ENCODE peak calls at places on chromosomes 13 and 19, in eight cellular contexts. X is small intestine, W is ovary, R is dorsolateral prefrontal cortex, L is breast epithelium, T is ascending aorta, I is endodermal cell, Q is A549. P is an unnamed sample.

GRCh38 chr19:50204811-50205675 is 1.6 kb downstream of the MYH14 start:
- DNase-seq in X (peak), W (peak), R (no peak), L (peak), T (no peak), I (peak), Q (no peak), P (no peak)

GRCh38 chr13:49218493-49219051 is 1.6 kb upstream of the MLNR start:
- DNase-seq in X (peak), W (no peak), R (no peak), L (no peak), T (no peak), I (peak), Q (no peak), P (no peak)

GRCh38 chr13:25319781-25320180 is 18.4 kb downstream of the NUP58 start:
- DNase-seq in X (no peak), W (no peak), R (no peak), L (no peak), T (no peak), I (no peak), Q (no peak), P (no peak)

GRCh38 chr13:90055121-90055520 is 1292.4 kb upstream of the MIR17HG start:
- DNase-seq in X (no peak), W (no peak), R (no peak), L (no peak), T (no peak), I (no peak), Q (no peak), P (no peak)

GRCh38 chr13:85314686-85315085 is 484.5 kb downstream of the SLITRK6 start:
- DNase-seq in X (no peak), W (no peak), R (no peak), L (no peak), T (no peak), I (no peak), Q (no peak), P (no peak)

GRCh38 chr19:12064266-12065099 is at the start of gene ZNF844:
- DNase-seq in X (peak), W (peak), R (peak), L (peak), T (peak), I (peak), Q (no peak), P (peak)

GRCh38 chr13:24110011-24110410 is 50.5 kb upstream of the SPATA13 start:
- DNase-seq in X (no peak), W (no peak), R (no peak), L (no peak), T (no peak), I (no peak), Q (no peak), P (no peak)

GRCh38 chr19:39502640-39503417 is 4.1 kb downstream of the DLL3 start:
- DNase-seq in X (peak), W (peak), R (no peak), L (no peak), T (no peak), I (peak), Q (peak), P (no peak)

GRCh38 chr19:41997121-41997850 is 3.3 kb upstream of the ATP1A3 start:
- DNase-seq in X (peak), W (peak), R (peak), L (no peak), T (no peak), I (peak), Q (peak), P (no peak)

GRCh38 chr19:46716013-46716671 is 772 bp downstream of the PRKD2 start:
- DNase-seq in X (peak), W (peak), R (no peak), L (no peak), T (no peak), I (peak), Q (no peak), P (peak)

GRCh38 chr19:3950871-3951861 is 18.3 kb downstream of the NMRK2 start:
- DNase-seq in X (no peak), W (peak), R (no peak), L (no peak), T (no peak), I (peak), Q (no peak), P (peak)

GRCh38 chr13:26693749-26694463 is 66.7 kb downstream of the GPR12 start:
- DNase-seq in X (no peak), W (no peak), R (no peak), L (no peak), T (no peak), I (peak), Q (no peak), P (no peak)

GRCh38 chr19:3547301-3547731 is 8.3 kb downstream of the TEKTIP1 start:
- DNase-seq in X (no peak), W (peak), R (no peak), L (no peak), T (no peak), I (peak), Q (no peak), P (no peak)

GRCh38 chr19:47063874-47064273 is 15.4 kb upstream of the TMEM160 start:
- DNase-seq in X (no peak), W (no peak), R (no peak), L (no peak), T (no peak), I (peak), Q (no peak), P (no peak)

GRCh38 chr19:18763674-18764590 is 27.2 kb downstream of the COMP start:
- DNase-seq in X (no peak), W (no peak), R (no peak), L (peak), T (no peak), I (no peak), Q (no peak), P (no peak)

GRCh38 chr19:55622242-55622969 is 2.0 kb downstream of the ZNF784 start:
- DNase-seq in X (no peak), W (peak), R (no peak), L (no peak), T (no peak), I (no peak), Q (no peak), P (no peak)

GRCh38 chr13:32023698-32024097 is 7.9 kb upstream of the FRY start:
- DNase-seq in X (no peak), W (no peak), R (no peak), L (no peak), T (no peak), I (no peak), Q (no peak), P (no peak)

GRCh38 chr13:26929971-26930730 is 169.6 kb upstream of the GPR12 start:
- DNase-seq in X (peak), W (peak), R (peak), L (no peak), T (no peak), I (peak), Q (peak), P (peak)

GRCh38 chr13:44853641-44854040 is 135.6 kb downstream of the NUFIP1 start:
- DNase-seq in X (peak), W (no peak), R (no peak), L (no peak), T (no peak), I (no peak), Q (peak), P (no peak)

GRCh38 chr13:43005460-43006236 is 13.6 kb upstream of the EPSTI1 start:
- DNase-seq in X (no peak), W (no peak), R (no peak), L (no peak), T (no peak), I (no peak), Q (no peak), P (no peak)

GRCh38 chr13:44803390-44803789 is 185.9 kb downstream of the NUFIP1 start:
- DNase-seq in X (no peak), W (no peak), R (no peak), L (no peak), T (no peak), I (no peak), Q (no peak), P (no peak)

GRCh38 chr19:45123440-45123850 is 30.5 kb downstream of the PPP1R37 start:
- DNase-seq in X (no peak), W (no peak), R (no peak), L (peak), T (no peak), I (no peak), Q (no peak), P (no peak)

GRCh38 chr13:26786651-26787295 is 26.2 kb upstream of the GPR12 start:
- DNase-seq in X (no peak), W (no peak), R (no peak), L (no peak), T (no peak), I (no peak), Q (no peak), P (no peak)

GRCh38 chr19:12838182-12838890 is at the start of gene MAST1:
- DNase-seq in X (peak), W (no peak), R (peak), L (no peak), T (no peak), I (peak), Q (peak), P (no peak)

GRCh38 chr19:43519436-43520088 is 7.4 kb downstream of the ETHE1 start:
- DNase-seq in X (peak), W (peak), R (peak), L (no peak), T (no peak), I (peak), Q (peak), P (peak)

GRCh38 chr13:76512676-76513277 is 373.4 kb downstream of the KCTD12 start:
- DNase-seq in X (peak), W (no peak), R (no peak), L (no peak), T (no peak), I (no peak), Q (peak), P (no peak)

GRCh38 chr19:49613374-49613773 is 22.4 kb downstream of the PRR12 start:
- DNase-seq in X (no peak), W (no peak), R (no peak), L (no peak), T (no peak), I (no peak), Q (peak), P (no peak)

GRCh38 chr19:38990949-38991697 is 15.6 kb upstream of the FBXO17 start:
- DNase-seq in X (no peak), W (no peak), R (no peak), L (no peak), T (no peak), I (no peak), Q (peak), P (no peak)

GRCh38 chr13:83378901-83379300 is 503.4 kb downstream of the SLITRK1 start:
- DNase-seq in X (no peak), W (no peak), R (no peak), L (no peak), T (no peak), I (no peak), Q (no peak), P (no peak)

GRCh38 chr19:33409035-33409434 is 35.5 kb downstream of the CEBPG start:
- DNase-seq in X (no peak), W (no peak), R (no peak), L (no peak), T (no peak), I (no peak), Q (no peak), P (peak)

GRCh38 chr19:10233946-10234345 is 2.8 kb upstream of the S1PR2 start:
- DNase-seq in X (no peak), W (no peak), R (no peak), L (no peak), T (no peak), I (no peak), Q (no peak), P (no peak)

GRCh38 chr13:112210401-112210800 is 143.5 kb downstream of the SOX1 start:
- DNase-seq in X (no peak), W (no peak), R (no peak), L (no peak), T (no peak), I (peak), Q (no peak), P (no peak)

GRCh38 chr13:64937302-64937701 is 2292.8 kb downstream of the PCDH9 start:
- DNase-seq in X (no peak), W (no peak), R (no peak), L (no peak), T (no peak), I (no peak), Q (no peak), P (no peak)

GRCh38 chr19:54415208-54415900 is at the start of gene TTYH1:
- DNase-seq in X (no peak), W (no peak), R (no peak), L (no peak), T (no peak), I (peak), Q (no peak), P (no peak)

DNA sequence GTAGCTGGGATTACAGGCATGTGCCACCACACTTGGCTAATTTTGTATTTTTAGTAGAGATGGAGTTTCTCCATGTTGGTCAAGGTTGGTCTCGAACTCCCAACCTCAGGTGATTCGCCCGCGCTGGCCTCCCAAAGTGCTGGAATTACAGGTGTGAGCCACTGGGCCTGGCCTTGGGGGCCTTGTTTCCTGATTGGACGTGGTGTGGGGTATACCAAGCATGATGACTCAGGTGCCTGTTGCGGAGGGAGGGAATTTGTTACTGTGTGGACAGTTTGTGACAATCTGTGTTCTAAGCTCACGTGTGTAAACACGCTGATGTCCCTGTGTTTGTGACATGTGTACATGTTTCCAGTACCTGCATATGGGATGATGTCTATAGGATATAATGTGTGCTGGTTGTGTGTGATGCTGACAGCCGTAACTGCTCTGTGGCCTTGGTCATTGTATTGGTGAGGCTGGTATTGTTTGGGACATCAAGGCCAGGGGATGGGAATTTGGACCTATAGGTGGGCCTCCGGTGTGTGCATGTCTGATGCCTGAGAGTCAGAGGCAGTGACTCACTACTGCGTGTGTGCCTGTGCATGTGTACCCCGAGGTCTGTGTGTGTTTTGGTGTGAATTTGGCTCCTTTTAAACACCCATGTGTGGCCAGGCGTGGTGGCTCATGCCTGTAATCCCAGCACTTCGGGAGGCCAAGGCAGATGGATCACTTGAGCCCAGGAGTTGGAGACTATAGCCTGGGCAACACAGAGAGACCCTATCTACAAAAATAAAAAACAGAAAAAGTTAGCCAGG is 1.6 kb upstream of the EGLN2 start:
- DNase-seq in X (no peak), W (no peak), R (no peak), L (no peak), T (no peak), I (no peak), Q (no peak), P (no peak)
- H3K27ac ChIP-seq in X (peak), W (no peak), R (peak), L (peak), T (peak), I (no peak), Q (peak), P (peak)

DNA sequence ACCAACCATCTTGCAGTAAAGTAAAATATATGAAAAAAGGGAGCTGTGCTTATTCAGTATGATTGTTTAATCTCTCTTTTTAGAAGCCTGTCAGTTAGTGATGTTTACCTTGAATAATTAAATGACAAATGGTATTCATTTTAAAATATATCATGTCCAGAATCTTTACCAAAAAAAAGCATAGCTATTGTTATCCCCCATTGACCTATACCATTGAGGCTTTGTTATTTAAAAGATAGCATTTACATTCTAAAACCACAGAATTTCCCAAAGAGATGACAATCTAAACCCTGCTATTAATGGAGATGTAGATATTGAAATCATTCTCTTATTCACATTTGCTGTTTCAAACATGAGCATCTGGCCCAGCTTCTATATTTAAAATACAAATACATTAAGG is 2.2 kb downstream of the CNMD start:
- DNase-seq in X (no peak), W (no peak), R (no peak), L (no peak), T (no peak), I (no peak), Q (no peak), P (no peak)
- H3K27ac ChIP-seq in X (no peak), W (no peak), R (no peak), L (no peak), T (no peak), I (no peak), Q (no peak), P (no peak)

GRCh38 chr19:6392219-6393073 is 518 bp downstream of the GTF2F1 start:
- DNase-seq in X (no peak), W (no peak), R (no peak), L (no peak), T (no peak), I (no peak), Q (no peak), P (no peak)

GRCh38 chr19:6394831-6395230 is 1.9 kb upstream of the GTF2F1 start:
- DNase-seq in X (no peak), W (no peak), R (no peak), L (no peak), T (no peak), I (peak), Q (no peak), P (no peak)

GRCh38 chr19:6393074-6393981 is at the start of gene GTF2F1:
- DNase-seq in X (peak), W (peak), R (peak), L (peak), T (peak), I (peak), Q (peak), P (peak)

GRCh38 chr19:6396305-6396704 is 3.3 kb upstream of the GTF2F1 start:
- DNase-seq in X (no peak), W (no peak), R (no peak), L (no peak), T (no peak), I (no peak), Q (no peak), P (no peak)

GRCh38 chr19:6393982-6394412 is 1.0 kb upstream of the GTF2F1 start:
- DNase-seq in X (no peak), W (no peak), R (no peak), L (no peak), T (no peak), I (no peak), Q (no peak), P (no peak)
- H3K27ac ChIP-seq in X (peak), W (peak), R (peak), L (peak), T (peak), I (peak), Q (peak), P (peak)

DNA sequence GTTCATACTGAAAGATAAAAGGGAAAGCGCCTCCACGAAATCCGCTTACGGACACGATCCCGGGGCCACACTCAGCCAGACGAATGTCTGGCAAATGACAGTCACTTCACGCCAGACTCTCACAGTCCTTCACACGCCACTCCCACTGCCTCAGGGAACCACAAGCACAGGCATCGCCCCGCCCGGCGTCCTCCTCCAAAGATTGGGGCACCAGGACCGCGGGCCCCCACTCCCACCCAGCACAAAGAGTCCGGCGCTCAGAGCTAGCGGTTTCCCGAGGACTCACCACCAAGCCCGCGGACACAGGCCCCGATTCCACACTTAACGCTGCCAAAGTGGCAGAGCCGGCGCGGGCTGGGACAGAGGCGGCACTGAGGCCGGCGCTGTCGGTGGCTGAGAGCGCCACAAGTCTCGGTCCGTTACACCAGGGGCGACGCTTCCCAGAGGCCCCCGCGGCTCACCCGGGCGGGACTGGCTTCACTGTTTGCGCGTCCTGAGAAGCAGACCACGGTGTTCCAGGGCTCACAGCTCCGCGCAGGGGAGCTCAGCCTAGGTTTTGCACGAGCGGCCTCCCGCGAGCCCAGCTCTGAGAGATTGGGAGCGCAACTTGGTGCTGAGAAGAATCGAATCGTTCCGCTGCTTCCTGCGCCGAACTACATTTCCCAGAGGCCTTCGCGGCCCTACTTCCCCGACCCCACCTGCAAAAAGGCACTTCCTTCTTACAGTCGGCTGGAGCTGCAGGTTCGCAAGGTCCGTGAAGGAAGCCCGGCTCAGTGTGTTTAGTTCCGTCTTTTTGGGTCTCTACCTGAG is at the start of gene ZNF569:
- DNase-seq in X (peak), W (peak), R (peak), L (peak), T (peak), I (peak), Q (peak), P (peak)
- H3K27ac ChIP-seq in X (peak), W (peak), R (peak), L (peak), T (peak), I (peak), Q (peak), P (peak)

DNA sequence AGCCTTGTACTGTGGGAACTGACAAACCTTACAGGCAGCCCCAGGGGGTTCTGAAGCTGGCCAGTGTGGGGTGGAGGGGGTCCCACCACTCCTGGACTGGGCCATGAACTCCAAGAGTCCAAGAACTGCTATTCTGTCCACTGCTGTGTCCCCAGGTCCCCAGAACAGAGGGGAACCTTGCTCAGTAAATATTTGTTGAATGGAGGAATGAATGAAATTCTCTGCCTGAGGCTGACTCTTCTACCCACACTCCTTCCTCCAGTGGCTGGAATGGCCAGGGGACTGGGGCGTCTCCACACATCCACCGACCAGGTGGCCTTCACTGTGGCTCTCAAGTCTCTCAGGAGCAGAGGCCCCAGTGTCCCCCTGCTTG is 11.6 kb downstream of the WIZ start:
- DNase-seq in X (no peak), W (no peak), R (no peak), L (no peak), T (no peak), I (no peak), Q (no peak), P (no peak)
- H3K27ac ChIP-seq in X (no peak), W (no peak), R (no peak), L (no peak), T (peak), I (no peak), Q (no peak), P (peak)

P was measured in sigmoid colon.